ENCODE peak calls at places on chromosomes 4 and X, in six cellular contexts. A is neuronal stem cell, Z is H9, Q is IMR-90, L is trophoblast cell, Y is H1. G is an unnamed sample.

GRCh38 chrX:4844376-4844775 is 1130.9 kb upstream of the PRKX start:
- DNase-seq in A (no peak), Z (no peak), Q (no peak), L (peak), Y (no peak), G (no peak)

GRCh38 chrX:130083656-130084382 is 26.5 kb downstream of the ELF4 start:
- DNase-seq in A (no peak), Z (no peak), Q (no peak), L (peak), Y (no peak), G (no peak)

GRCh38 chr4:80431203-80431602 is 95.7 kb downstream of the CFAP299 start:
- DNase-seq in A (no peak), Z (no peak), Q (no peak), L (peak), Y (no peak), G (no peak)

GRCh38 chrX:15468036-15468435 is 25.1 kb downstream of the PIR start:
- DNase-seq in A (no peak), Z (no peak), Q (peak), L (peak), Y (no peak), G (peak)

GRCh38 chr4:167100120-167100519 is 134.2 kb downstream of the SPOCK3 start:
- DNase-seq in A (peak), Z (no peak), Q (no peak), L (peak), Y (no peak), G (peak)

GRCh38 chr4:30839583-30840520 is 119.7 kb downstream of the PCDH7 start:
- DNase-seq in A (no peak), Z (no peak), Q (peak), L (no peak), Y (no peak), G (peak)

GRCh38 chr4:169164669-169165415 is 105.9 kb downstream of the SH3RF1 start:
- DNase-seq in A (no peak), Z (no peak), Q (peak), L (peak), Y (no peak), G (peak)

GRCh38 chr4:157907224-157907623 is 265.6 kb downstream of the GASK1B start:
- DNase-seq in A (no peak), Z (no peak), Q (no peak), L (no peak), Y (no peak), G (no peak)

GRCh38 chr4:1400861-1401408 is 5.3 kb downstream of the NKX1-1 start:
- DNase-seq in A (no peak), Z (no peak), Q (no peak), L (no peak), Y (no peak), G (no peak)

GRCh38 chr4:72896515-72896914 is 173.0 kb downstream of the COX18 start:
- DNase-seq in A (no peak), Z (no peak), Q (peak), L (peak), Y (no peak), G (peak)

GRCh38 chr4:37754410-37755185 is 68.4 kb upstream of the RELL1 start:
- DNase-seq in A (no peak), Z (no peak), Q (no peak), L (peak), Y (no peak), G (no peak)

GRCh38 chrX:40855411-40855810 is 120.1 kb upstream of the MED14 start:
- DNase-seq in A (no peak), Z (no peak), Q (no peak), L (peak), Y (no peak), G (no peak)

GRCh38 chr4:184265566-184266351 is 48.1 kb upstream of the ENPP6 start:
- DNase-seq in A (no peak), Z (no peak), Q (peak), L (peak), Y (no peak), G (peak)

GRCh38 chr4:123849495-123849894 is 452.9 kb downstream of the SPRY1 start:
- DNase-seq in A (no peak), Z (no peak), Q (no peak), L (no peak), Y (no peak), G (no peak)
- H2AFZ ChIP-seq in A (peak), Z (no peak), Q (no peak), L (no peak), Y (peak), G (no peak)

DNA sequence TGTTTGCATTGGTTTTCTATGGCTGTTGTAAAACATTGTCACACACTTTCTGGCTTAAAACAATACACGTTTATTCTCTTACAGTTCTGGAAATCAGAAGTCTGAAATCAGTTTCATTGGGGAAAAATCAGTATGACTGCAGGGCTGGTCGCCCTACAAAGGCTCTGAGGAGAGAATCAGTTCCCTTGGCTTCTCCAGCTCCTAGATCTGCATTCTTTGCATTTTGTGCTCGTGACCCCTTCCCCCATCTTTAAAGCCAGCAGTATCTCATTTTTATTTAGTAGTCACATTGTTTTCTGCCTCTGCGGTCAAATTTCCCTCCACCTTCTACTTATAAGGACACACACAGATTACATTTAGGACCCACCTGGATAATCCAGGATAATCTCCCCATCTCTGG is 849.7 kb upstream of the GRID2 start:
- DNase-seq in A (no peak), Z (no peak), Q (no peak), L (no peak), Y (no peak), G (no peak)
- H2BK120ac ChIP-seq in A (no peak), Z (no peak), Q (no peak), L (no peak), Y (no peak), G (no peak)

GRCh38 chr4:5051210-5051691 is at the start of gene STK32B:
- DNase-seq in A (peak), Z (peak), Q (peak), L (no peak), Y (peak), G (peak)
- H2AFZ ChIP-seq in A (peak), Z (no peak), Q (peak), L (peak), Y (peak), G (peak)

GRCh38 chr4:126361287-126361686 is 1046.5 kb downstream of the FAT4 start:
- DNase-seq in A (no peak), Z (no peak), Q (no peak), L (no peak), Y (no peak), G (no peak)
- H2BK120ac ChIP-seq in A (no peak), Z (no peak), Q (no peak), L (no peak), Y (no peak), G (no peak)

DNA sequence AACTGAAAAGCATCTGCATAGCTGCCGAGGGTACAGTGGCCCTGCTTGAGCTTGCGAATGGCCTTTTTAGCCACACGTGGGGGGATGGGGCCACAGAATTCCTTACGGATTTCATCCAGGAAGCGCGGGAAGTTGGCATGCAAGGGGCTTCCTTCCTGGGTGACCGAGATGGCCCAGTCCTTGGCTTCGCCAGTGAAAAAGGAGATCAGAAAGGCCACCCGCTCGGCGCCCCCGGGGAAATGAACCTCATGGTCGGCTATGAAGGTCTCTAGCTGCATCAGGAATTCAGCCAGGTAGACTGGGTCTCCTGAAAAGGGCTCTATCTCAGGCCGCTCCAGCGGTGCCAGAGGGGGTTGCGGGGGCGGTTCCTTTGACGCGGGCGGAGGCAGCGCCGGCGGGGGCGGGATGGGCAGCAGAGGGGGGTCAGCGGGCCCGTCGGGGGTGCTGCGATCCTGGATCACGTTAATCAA is 918 bp downstream of the RTL5 start:
- DNase-seq in A (no peak), Z (peak), Q (no peak), L (no peak), Y (no peak), G (no peak)
- H2AFZ ChIP-seq in A (no peak), Z (no peak), Q (peak), L (no peak), Y (no peak), G (no peak)

DNA sequence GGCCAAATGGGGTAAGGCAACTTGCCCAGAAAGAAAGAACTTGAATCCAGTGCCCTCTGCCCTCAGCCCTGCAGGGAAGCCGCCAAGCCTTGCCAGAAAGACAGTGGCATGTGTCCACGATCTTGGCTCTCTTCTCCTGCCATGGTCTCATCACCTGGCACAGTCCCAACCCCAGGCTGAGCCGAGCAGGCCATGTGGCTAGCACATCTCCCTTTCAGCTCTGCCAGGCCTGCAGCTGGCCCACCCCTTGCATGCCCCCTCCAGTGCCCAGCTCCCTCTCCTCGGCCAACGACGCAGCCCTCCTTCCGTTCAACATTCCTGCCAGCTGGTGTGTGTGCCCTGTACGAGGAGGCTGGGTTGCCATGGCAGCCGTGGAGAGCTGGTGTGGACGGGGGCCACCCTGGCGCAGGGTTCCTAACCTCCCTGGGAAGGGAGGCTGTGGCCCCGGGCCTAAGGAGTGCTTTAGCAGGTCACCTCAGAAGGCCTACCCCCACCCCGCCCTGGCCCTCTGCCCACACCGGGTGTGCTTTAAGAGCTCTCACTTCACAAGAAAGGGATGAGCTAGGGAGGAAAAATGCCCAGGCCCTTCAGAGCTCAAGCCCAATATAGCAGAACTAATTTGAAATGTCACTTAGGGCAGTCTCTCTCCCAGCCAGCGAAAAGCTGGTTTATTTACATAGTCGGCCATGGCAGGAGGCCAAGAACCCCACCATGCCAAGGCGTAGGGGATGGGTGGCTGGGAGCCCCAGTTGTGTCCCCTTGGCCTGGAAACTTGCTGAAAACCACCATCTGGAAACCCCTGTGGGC is 73.1 kb upstream of the PJA1 start:
- DNase-seq in A (no peak), Z (no peak), Q (no peak), L (no peak), Y (no peak), G (no peak)
- H2BK120ac ChIP-seq in A (no peak), Z (no peak), Q (no peak), L (no peak), Y (no peak), G (no peak)

GRCh38 chrX:37684426-37684825 is 1.2 kb upstream of the XK start:
- DNase-seq in A (no peak), Z (no peak), Q (no peak), L (no peak), Y (no peak), G (peak)
- H2AFZ ChIP-seq in A (no peak), Z (no peak), Q (no peak), L (no peak), Y (no peak), G (no peak)

G was measured in mesenchymal stem cell.